ENCODE peak calls at places on chromosomes 5 and 9, in ten cellular contexts. One of them, this sample, is unnamed. For H3K4me1, the result is how much of the 10 kb centered on the place peaks cover.

GRCh38 chr5:172142709-172143215 is 45.3 kb downstream of the STK10 start:
- DNase-seq in OCI-LY7: no peak
- DNase-seq in mammary epithelial cell: no peak
- DNase-seq in psoas muscle: no peak
- DNase-seq in IMR-90: peak
- DNase-seq in heart left ventricle: no peak
- DNase-seq in lung: no peak
- DNase-seq in mesenchymal stem cell: peak
- DNase-seq in tibial nerve: no peak
- DNase-seq in small intestine: no peak
- DNase-seq in this sample: no peak

GRCh38 chr5:87138091-87138819 is 129.4 kb upstream of the RASA1 start:
- DNase-seq in IMR-90: no peak
- DNase-seq in lung: no peak
- DNase-seq in tibial nerve: no peak
- DNase-seq in mesenchymal stem cell: no peak
- DNase-seq in small intestine: no peak
- DNase-seq in heart left ventricle: no peak
- DNase-seq in psoas muscle: no peak
- DNase-seq in OCI-LY7: no peak
- DNase-seq in mammary epithelial cell: peak
- DNase-seq in this sample: no peak

GRCh38 chr5:57608542-57608941 is 125.9 kb upstream of the ACTBL2 start:
- DNase-seq in OCI-LY7: no peak
- DNase-seq in psoas muscle: no peak
- DNase-seq in heart left ventricle: no peak
- DNase-seq in IMR-90: no peak
- DNase-seq in lung: no peak
- DNase-seq in mammary epithelial cell: no peak
- DNase-seq in small intestine: no peak
- DNase-seq in mesenchymal stem cell: no peak
- DNase-seq in tibial nerve: no peak
- DNase-seq in this sample: no peak

GRCh38 chr5:141969783-141970741 is 1.2 kb downstream of the RNF14 start:
- DNase-seq in lung: no peak
- DNase-seq in psoas muscle: no peak
- DNase-seq in mesenchymal stem cell: peak
- DNase-seq in heart left ventricle: no peak
- DNase-seq in IMR-90: no peak
- DNase-seq in mammary epithelial cell: no peak
- DNase-seq in small intestine: peak
- DNase-seq in OCI-LY7: peak
- DNase-seq in tibial nerve: no peak
- DNase-seq in this sample: no peak

GRCh38 chr5:38119836-38120235 is 138.5 kb upstream of the EGFLAM start:
- DNase-seq in IMR-90: no peak
- DNase-seq in lung: no peak
- DNase-seq in OCI-LY7: no peak
- DNase-seq in psoas muscle: no peak
- DNase-seq in mammary epithelial cell: no peak
- DNase-seq in heart left ventricle: no peak
- DNase-seq in small intestine: no peak
- DNase-seq in tibial nerve: no peak
- DNase-seq in mesenchymal stem cell: no peak
- DNase-seq in this sample: no peak

GRCh38 chr5:82754759-82755158 is 322.4 kb downstream of the TMEM167A start:
- DNase-seq in mammary epithelial cell: no peak
- DNase-seq in psoas muscle: no peak
- DNase-seq in mesenchymal stem cell: no peak
- DNase-seq in lung: no peak
- DNase-seq in small intestine: no peak
- DNase-seq in OCI-LY7: no peak
- DNase-seq in heart left ventricle: no peak
- DNase-seq in tibial nerve: no peak
- DNase-seq in IMR-90: no peak
- DNase-seq in this sample: no peak

GRCh38 chr5:93336330-93337110 is 244.5 kb downstream of the NR2F1-AS1 start:
- DNase-seq in mammary epithelial cell: peak
- DNase-seq in OCI-LY7: no peak
- DNase-seq in psoas muscle: no peak
- DNase-seq in tibial nerve: no peak
- DNase-seq in small intestine: no peak
- DNase-seq in lung: no peak
- DNase-seq in heart left ventricle: no peak
- DNase-seq in mesenchymal stem cell: no peak
- DNase-seq in IMR-90: peak
- DNase-seq in this sample: no peak

GRCh38 chr5:151718168-151718567 is 31.5 kb upstream of the SPARC start:
- DNase-seq in mesenchymal stem cell: peak
- DNase-seq in OCI-LY7: no peak
- DNase-seq in lung: no peak
- DNase-seq in mammary epithelial cell: no peak
- DNase-seq in psoas muscle: no peak
- DNase-seq in heart left ventricle: no peak
- DNase-seq in small intestine: no peak
- DNase-seq in IMR-90: peak
- DNase-seq in tibial nerve: no peak
- DNase-seq in this sample: no peak

GRCh38 chr5:119435436-119436132 is 16.7 kb upstream of the HSD17B4 start:
- DNase-seq in small intestine: peak
- DNase-seq in tibial nerve: peak
- DNase-seq in OCI-LY7: peak
- DNase-seq in mammary epithelial cell: peak
- DNase-seq in psoas muscle: peak
- DNase-seq in IMR-90: peak
- DNase-seq in heart left ventricle: peak
- DNase-seq in lung: peak
- DNase-seq in mesenchymal stem cell: peak
- DNase-seq in this sample: no peak

GRCh38 chr5:128081111-128081865 is 2.3 kb upstream of the SLC12A2 start:
- DNase-seq in IMR-90: no peak
- DNase-seq in tibial nerve: no peak
- DNase-seq in heart left ventricle: no peak
- DNase-seq in mesenchymal stem cell: no peak
- DNase-seq in OCI-LY7: peak
- DNase-seq in small intestine: peak
- DNase-seq in psoas muscle: no peak
- DNase-seq in mammary epithelial cell: no peak
- DNase-seq in lung: no peak
- DNase-seq in this sample: no peak
- H3K27ac ChIP-seq in IMR-90: no peak
- H3K27ac ChIP-seq in tibial nerve: peak
- H3K27ac ChIP-seq in heart left ventricle: peak
- H3K27ac ChIP-seq in mesenchymal stem cell: no peak
- H3K27ac ChIP-seq in OCI-LY7: peak
- H3K27ac ChIP-seq in small intestine: peak
- H3K27ac ChIP-seq in psoas muscle: peak
- H3K27ac ChIP-seq in mammary epithelial cell: peak
- H3K27ac ChIP-seq in lung: no peak
- H3K27ac ChIP-seq in this sample: no peak

GRCh38 chr5:77986261-77986660 is 210.1 kb upstream of the TBCA start:
- DNase-seq in mammary epithelial cell: no peak
- DNase-seq in tibial nerve: no peak
- DNase-seq in IMR-90: no peak
- DNase-seq in heart left ventricle: no peak
- DNase-seq in mesenchymal stem cell: no peak
- DNase-seq in lung: no peak
- DNase-seq in OCI-LY7: no peak
- DNase-seq in psoas muscle: no peak
- DNase-seq in small intestine: no peak
- DNase-seq in this sample: no peak
- H3K4me1 ChIP-seq in mammary epithelial cell: under half
- H3K4me1 ChIP-seq in tibial nerve: under half
- H3K4me1 ChIP-seq in IMR-90: under half
- H3K4me1 ChIP-seq in heart left ventricle: under half
- H3K4me1 ChIP-seq in mesenchymal stem cell: under half
- H3K4me1 ChIP-seq in lung: under half
- H3K4me1 ChIP-seq in OCI-LY7: under half
- H3K4me1 ChIP-seq in psoas muscle: under half
- H3K4me1 ChIP-seq in small intestine: under half
- H3K4me1 ChIP-seq in this sample: under half

GRCh38 chr9:111926421-111926875 is 29.8 kb downstream of the UGCG start:
- DNase-seq in small intestine: peak
- DNase-seq in mesenchymal stem cell: peak
- DNase-seq in OCI-LY7: peak
- DNase-seq in IMR-90: peak
- DNase-seq in lung: no peak
- DNase-seq in mammary epithelial cell: no peak
- DNase-seq in psoas muscle: peak
- DNase-seq in heart left ventricle: no peak
- DNase-seq in tibial nerve: no peak
- DNase-seq in this sample: no peak

GRCh38 chr9:111924281-111924680 is 27.7 kb downstream of the UGCG start:
- DNase-seq in small intestine: no peak
- DNase-seq in tibial nerve: no peak
- DNase-seq in OCI-LY7: no peak
- DNase-seq in psoas muscle: no peak
- DNase-seq in mesenchymal stem cell: peak
- DNase-seq in lung: no peak
- DNase-seq in mammary epithelial cell: no peak
- DNase-seq in heart left ventricle: no peak
- DNase-seq in IMR-90: no peak
- DNase-seq in this sample: no peak

GRCh38 chr9:111925017-111925770 is 28.6 kb downstream of the UGCG start:
- DNase-seq in IMR-90: no peak
- DNase-seq in heart left ventricle: no peak
- DNase-seq in tibial nerve: no peak
- DNase-seq in mesenchymal stem cell: peak
- DNase-seq in mammary epithelial cell: no peak
- DNase-seq in OCI-LY7: peak
- DNase-seq in lung: no peak
- DNase-seq in small intestine: no peak
- DNase-seq in psoas muscle: no peak
- DNase-seq in this sample: no peak

GRCh38 chr9:111925784-111926183 is 29.2 kb downstream of the UGCG start:
- DNase-seq in psoas muscle: no peak
- DNase-seq in IMR-90: no peak
- DNase-seq in heart left ventricle: no peak
- DNase-seq in tibial nerve: no peak
- DNase-seq in small intestine: no peak
- DNase-seq in mammary epithelial cell: no peak
- DNase-seq in OCI-LY7: no peak
- DNase-seq in mesenchymal stem cell: peak
- DNase-seq in lung: no peak
- DNase-seq in this sample: no peak

GRCh38 chr9:111928342-111928720 is 31.7 kb downstream of the UGCG start:
- DNase-seq in tibial nerve: no peak
- DNase-seq in mammary epithelial cell: no peak
- DNase-seq in heart left ventricle: no peak
- DNase-seq in psoas muscle: no peak
- DNase-seq in small intestine: peak
- DNase-seq in IMR-90: peak
- DNase-seq in OCI-LY7: no peak
- DNase-seq in lung: no peak
- DNase-seq in mesenchymal stem cell: peak
- DNase-seq in this sample: no peak
- H3K27ac ChIP-seq in tibial nerve: no peak
- H3K27ac ChIP-seq in mammary epithelial cell: no peak
- H3K27ac ChIP-seq in heart left ventricle: no peak
- H3K27ac ChIP-seq in psoas muscle: no peak
- H3K27ac ChIP-seq in small intestine: no peak
- H3K27ac ChIP-seq in IMR-90: no peak
- H3K27ac ChIP-seq in OCI-LY7: no peak
- H3K27ac ChIP-seq in lung: no peak
- H3K27ac ChIP-seq in mesenchymal stem cell: peak
- H3K27ac ChIP-seq in this sample: no peak

DNA sequence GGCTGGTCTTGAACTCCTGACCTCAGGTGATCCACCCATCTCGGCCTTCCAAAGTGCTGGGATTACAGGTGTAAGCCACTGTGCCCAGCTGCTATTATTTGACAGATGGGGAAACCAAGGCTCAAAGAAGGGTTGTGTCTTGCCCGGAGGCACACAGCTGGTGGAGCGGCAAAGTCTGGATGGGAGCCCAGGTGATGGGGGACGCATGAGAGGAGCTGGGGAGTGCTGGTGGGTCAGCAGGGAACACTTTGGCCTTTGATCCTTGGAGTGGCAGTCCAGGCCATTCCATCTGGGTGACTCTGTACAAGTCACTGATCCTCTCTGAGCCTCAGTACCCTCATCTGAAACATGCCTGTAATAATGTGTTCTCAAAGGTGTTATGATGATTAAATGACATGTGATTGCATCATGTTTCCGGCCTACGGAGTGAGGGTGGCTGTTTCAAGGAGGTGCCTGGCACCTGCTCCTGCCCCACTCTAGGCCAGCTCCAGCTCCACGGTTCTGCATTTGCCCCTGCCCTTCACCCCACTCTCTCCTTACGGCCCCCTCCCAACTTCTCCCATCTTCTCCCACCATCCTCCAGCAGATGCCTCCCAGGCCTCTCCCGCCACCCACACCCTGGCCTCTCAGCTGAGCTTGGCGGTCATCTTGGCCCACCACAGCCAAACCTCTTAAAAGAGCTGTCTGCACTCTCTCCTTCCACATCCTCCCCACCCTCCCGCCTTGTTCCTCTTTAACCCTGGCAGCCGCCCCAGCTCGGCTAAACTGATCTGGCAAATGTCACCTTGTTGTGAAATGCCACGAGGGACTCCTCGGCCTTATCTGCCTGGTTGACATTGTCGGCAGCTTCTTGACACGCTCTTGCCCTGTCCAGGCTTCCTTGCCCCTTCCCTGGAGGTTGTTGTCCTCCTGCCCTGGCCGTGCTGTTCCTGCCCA is 5.5 kb upstream of the DBN1 start:
- DNase-seq in mammary epithelial cell: no peak
- DNase-seq in heart left ventricle: peak
- DNase-seq in tibial nerve: peak
- DNase-seq in psoas muscle: peak
- DNase-seq in lung: peak
- DNase-seq in IMR-90: peak
- DNase-seq in small intestine: no peak
- DNase-seq in OCI-LY7: no peak
- DNase-seq in mesenchymal stem cell: peak
- DNase-seq in this sample: no peak
- H3K4me1 ChIP-seq in mammary epithelial cell: under half
- H3K4me1 ChIP-seq in heart left ventricle: under half
- H3K4me1 ChIP-seq in tibial nerve: half or more
- H3K4me1 ChIP-seq in psoas muscle: under half
- H3K4me1 ChIP-seq in lung: under half
- H3K4me1 ChIP-seq in IMR-90: under half
- H3K4me1 ChIP-seq in small intestine: under half
- H3K4me1 ChIP-seq in OCI-LY7: under half
- H3K4me1 ChIP-seq in mesenchymal stem cell: half or more
- H3K4me1 ChIP-seq in this sample: half or more

GRCh38 chr9:109476781-109477268 is 21.3 kb downstream of the PTPN3 start:
- DNase-seq in IMR-90: no peak
- DNase-seq in small intestine: peak
- DNase-seq in tibial nerve: no peak
- DNase-seq in psoas muscle: no peak
- DNase-seq in heart left ventricle: no peak
- DNase-seq in OCI-LY7: no peak
- DNase-seq in mesenchymal stem cell: no peak
- DNase-seq in mammary epithelial cell: peak
- DNase-seq in lung: no peak
- DNase-seq in this sample: no peak
- H3K27ac ChIP-seq in IMR-90: no peak
- H3K27ac ChIP-seq in small intestine: peak
- H3K27ac ChIP-seq in tibial nerve: no peak
- H3K27ac ChIP-seq in psoas muscle: peak
- H3K27ac ChIP-seq in heart left ventricle: no peak
- H3K27ac ChIP-seq in OCI-LY7: no peak
- H3K27ac ChIP-seq in mesenchymal stem cell: peak
- H3K27ac ChIP-seq in mammary epithelial cell: peak
- H3K27ac ChIP-seq in lung: peak
- H3K27ac ChIP-seq in this sample: peak

This sample was measured in thoracic aorta.